ENCODE peak calls at places on chromosomes 4 and X, in four cellular contexts. U, O, F and B are unnamed samples.

GRCh38 chr4:48103483-48104139 is 30.4 kb downstream of the TXK start:
- DNase-seq in F (no peak), U (no peak), O (no peak), B (no peak)

GRCh38 chr4:8730681-8731080 is 138.1 kb downstream of the CPZ start:
- DNase-seq in O (no peak), F (no peak), U (no peak), B (no peak)

GRCh38 chr4:31701256-31701655 is 981.1 kb downstream of the PCDH7 start:
- DNase-seq in O (no peak), F (no peak), U (no peak), B (no peak)

GRCh38 chrX:72016881-72017783 is 106.5 kb downstream of the NHSL2 start:
- DNase-seq in F (no peak), O (no peak), U (no peak), B (no peak)

GRCh38 chr4:174177536-174177935 is 105.9 kb downstream of the FBXO8 start:
- DNase-seq in O (no peak), U (no peak), F (no peak), B (no peak)

GRCh38 chr4:43374352-43374751 is 481.8 kb downstream of the GRXCR1 start:
- DNase-seq in F (no peak), O (no peak), U (peak; percentile 53), B (no peak)

GRCh38 chrX:110965409-110965808 is 130.6 kb upstream of the PAK3 start:
- DNase-seq in F (no peak), U (no peak), O (no peak), B (no peak)

GRCh38 chr4:124710911-124711310 is 1.6 kb downstream of the ANKRD50 start:
- DNase-seq in F (no peak), U (no peak), O (no peak), B (no peak)

GRCh38 chr4:62460329-62460728 is 1260.2 kb downstream of the ADGRL3 start:
- DNase-seq in O (no peak), F (no peak), U (no peak), B (no peak)

GRCh38 chr4:53899544-53900274 is 164.7 kb downstream of the CHIC2 start:
- DNase-seq in U (no peak), F (no peak), O (no peak), B (no peak)

GRCh38 chr4:133596459-133596858 is 447.4 kb downstream of the PCDH10 start:
- DNase-seq in F (no peak), O (no peak), U (no peak), B (no peak)

GRCh38 chrX:82458207-82458754 is 1049.8 kb upstream of the POU3F4 start:
- DNase-seq in F (no peak), U (no peak), O (no peak), B (no peak)

GRCh38 chrX:111498538-111499103 is 12.8 kb upstream of the SERTM2 start:
- DNase-seq in F (no peak), O (no peak), U (no peak), B (no peak)

GRCh38 chr4:126869967-126870366 is 762.8 kb upstream of the INTU start:
- DNase-seq in F (no peak), U (no peak), O (no peak), B (no peak)

GRCh38 chr4:123559955-123560669 is 163.5 kb downstream of the SPRY1 start:
- DNase-seq in O (no peak), U (peak; percentile 68), F (no peak), B (no peak)

GRCh38 chrX:50762578-50762977 is 51.4 kb downstream of the SHROOM4 start:
- DNase-seq in U (no peak), O (no peak), F (no peak), B (no peak)

GRCh38 chrX:69066021-69066757 is 99.1 kb downstream of the PJA1 start:
- DNase-seq in F (no peak), U (no peak), O (no peak), B (no peak)

GRCh38 chr4:109998867-109999303 is 86.2 kb downstream of the EGF start:
- DNase-seq in F (peak; percentile 35), U (peak; percentile 73), O (peak; percentile 43), B (peak; percentile 68)

GRCh38 chr4:23877758-23878229 is 12.1 kb downstream of the PPARGC1A start:
- DNase-seq in F (no peak), U (peak; percentile 97), O (no peak), B (no peak)

GRCh38 chrX:12245650-12246645 is 107.7 kb downstream of the FRMPD4 start:
- DNase-seq in O (no peak), F (no peak), U (no peak), B (no peak)

GRCh38 chr4:75637176-75637575 is 6.8 kb upstream of the CDKL2 start:
- DNase-seq in F (no peak), O (no peak), U (no peak), B (no peak)

GRCh38 chr4:19224820-19225219 is 1026.9 kb upstream of the SLIT2 start:
- DNase-seq in O (no peak), F (no peak), U (no peak), B (peak; percentile 16)

GRCh38 chrX:2707334-2707760 is 16.3 kb downstream of the CD99 start:
- DNase-seq in U (peak; percentile 84), O (no peak), F (peak; percentile 50), B (peak; percentile 64)

GRCh38 chr4:6769138-6769983 is 13.2 kb upstream of the KIAA0232 start:
- DNase-seq in U (no peak), O (no peak), F (no peak), B (no peak)

GRCh38 chrX:33741807-33742206 is 390.3 kb downstream of the FAM47A start:
- DNase-seq in O (no peak), U (no peak), F (no peak), B (no peak)

GRCh38 chrX:150094375-150094774 is 156.1 kb upstream of the EOLA2 start:
- DNase-seq in U (no peak), F (no peak), O (no peak), B (no peak)

GRCh38 chrX:70117738-70118137 is 15.5 kb upstream of the IGBP1 start:
- DNase-seq in O (no peak), U (no peak), F (no peak), B (no peak)

GRCh38 chrX:153735274-153735673 is 10.6 kb downstream of the ABCD1 start:
- DNase-seq in O (no peak), F (no peak), U (no peak), B (no peak)

GRCh38 chrX:129091097-129091496 is 432.2 kb downstream of the SMARCA1 start:
- DNase-seq in O (no peak), F (no peak), U (no peak), B (no peak)

GRCh38 chr4:103948244-103949018 is 228.6 kb upstream of the TACR3 start:
- DNase-seq in U (no peak), F (no peak), O (no peak), B (no peak)

GRCh38 chr4:15894923-15895411 is 43.6 kb downstream of the FGFBP1 start:
- DNase-seq in U (no peak), O (no peak), F (no peak), B (no peak)

GRCh38 chr4:139986621-139987510 is 167.1 kb downstream of the MAML3 start:
- DNase-seq in O (no peak), U (no peak), F (no peak), B (no peak)

GRCh38 chr4:139986108-139986507 is 167.9 kb downstream of the MAML3 start:
- DNase-seq in F (no peak), U (no peak), O (no peak), B (no peak)

GRCh38 chr4:139984459-139984858 is 169.5 kb downstream of the MAML3 start:
- DNase-seq in U (no peak), O (no peak), F (no peak), B (no peak)

DNA sequence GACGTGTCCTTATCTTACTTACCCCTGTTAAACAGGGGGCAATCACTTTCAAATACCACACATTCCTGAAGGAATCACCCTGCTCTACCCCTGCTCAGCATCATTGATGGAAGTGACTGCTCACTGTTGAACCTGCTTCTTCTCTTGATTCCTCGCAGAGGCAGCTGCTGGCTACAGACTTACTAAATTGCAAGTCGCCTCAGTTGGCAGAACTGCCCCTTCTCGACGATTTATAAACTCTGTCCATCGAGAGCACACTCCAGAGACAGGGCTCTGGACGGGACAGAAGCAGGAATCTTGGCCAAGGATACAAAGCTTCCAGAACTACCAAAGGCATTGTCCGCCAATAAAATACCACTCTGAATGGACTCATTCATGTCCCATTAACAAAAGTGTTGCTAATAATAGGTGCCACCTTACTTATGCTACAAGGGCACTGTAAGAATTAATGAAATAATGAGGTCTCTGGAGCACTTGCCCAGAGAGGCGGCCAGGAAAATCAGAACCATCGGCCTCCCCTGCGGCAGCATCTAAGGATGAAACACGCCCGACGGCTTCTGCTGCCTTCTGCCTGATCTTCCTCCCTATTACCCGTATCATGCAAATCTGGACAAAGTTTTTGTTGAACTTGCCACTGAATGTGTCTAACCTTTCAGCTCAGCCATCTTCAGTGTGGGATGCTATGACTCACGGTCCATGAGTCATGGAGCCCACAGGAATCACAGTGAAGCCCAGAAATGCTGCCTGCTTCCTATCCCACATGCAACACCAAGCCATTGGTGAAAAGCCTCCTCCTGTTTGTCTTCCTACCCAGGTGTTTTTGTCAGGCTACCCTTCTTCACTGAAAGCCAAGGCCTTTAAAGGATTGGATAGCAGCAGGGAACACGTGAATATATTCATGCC is 164.9 kb downstream of the MAML3 start:
- DNase-seq in U (peak; percentile 16), O (no peak), F (peak; percentile 73), B (peak; percentile 82)
- TF ChIP-seq TCF7L2 in U (no peak), O (no peak), F (no peak), B (no peak)

GRCh38 chr4:120293341-120293740 is 226.7 kb upstream of the MAD2L1 start:
- DNase-seq in F (no peak), O (no peak), U (no peak), B (no peak)
- TF ChIP-seq TCF7L2 in F (no peak), O (no peak), U (no peak), B (no peak)

DNA sequence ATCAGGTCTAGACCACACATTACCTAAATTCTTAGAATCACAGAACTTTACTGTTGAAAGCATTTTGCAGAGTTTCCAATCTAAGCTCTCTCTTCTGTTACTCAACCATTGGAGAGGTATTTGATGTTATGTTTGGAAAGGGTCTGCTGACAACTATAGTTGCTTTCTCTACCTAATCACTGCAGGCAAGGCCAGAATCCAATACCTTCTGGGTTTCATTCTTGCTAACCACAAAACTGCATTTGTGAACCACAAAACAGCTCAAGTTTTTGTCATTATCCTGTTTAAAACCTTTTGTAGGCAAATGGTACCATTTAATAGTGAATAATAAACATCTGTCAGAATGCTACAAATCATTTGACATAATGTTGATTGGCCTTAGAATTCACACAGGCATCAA is 380.1 kb downstream of the GASK1B start:
- DNase-seq in F (no peak), O (no peak), U (no peak), B (no peak)
- TF ChIP-seq TCF7L2 in F (no peak), O (no peak), U (no peak), B (no peak)

GRCh38 chr4:52622564-52622963 is 36.5 kb downstream of the USP46 start:
- DNase-seq in U (no peak), F (no peak), O (no peak), B (no peak)

GRCh38 chr4:52618795-52619590 is 40.1 kb downstream of the USP46 start:
- DNase-seq in U (no peak), O (no peak), F (no peak), B (no peak)

GRCh38 chr4:52617467-52618017 is 41.6 kb downstream of the USP46 start:
- DNase-seq in O (no peak), F (no peak), U (no peak), B (no peak)

GRCh38 chr4:52619591-52619931 is 39.5 kb downstream of the USP46 start:
- DNase-seq in F (no peak), O (no peak), U (no peak), B (no peak)

DNA sequence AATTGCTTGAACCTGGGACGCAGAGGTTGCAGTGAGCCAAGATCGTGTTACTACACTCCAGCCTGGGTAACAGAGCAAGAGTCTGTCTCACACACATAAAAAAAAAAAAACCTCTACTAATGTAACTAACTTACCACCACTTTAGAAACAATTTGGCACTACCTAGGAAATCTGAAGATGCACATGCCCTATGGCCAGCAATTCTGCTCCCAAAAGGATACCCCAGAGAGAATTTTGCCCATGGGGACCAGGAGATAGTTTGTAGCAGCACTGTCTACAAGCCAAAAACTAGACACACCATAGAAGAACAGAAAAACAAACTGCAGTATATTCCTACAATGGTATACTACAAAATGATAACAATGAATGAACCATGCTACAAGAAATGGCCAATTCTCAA is 37.5 kb downstream of the USP46 start:
- DNase-seq in F (no peak), O (no peak), U (no peak), B (no peak)
- TF ChIP-seq TCF7L2 in F (no peak), O (no peak), U (no peak), B (no peak)